ENCODE peak calls at places on chromosomes 3 and 15, in ten cellular contexts. E is neural progenitor cell; A is activated naive CD8-positive, alpha-beta T cell treated with anti-CD3 and anti-CD28 coated beads for 36 hours; S is HFF-Myc; Z is mesenchymal stem cell; R is GM10248; M is K562; W is GM20000; I is astrocyte of the spinal cord; D is stimulated activated CD4-positive, alpha-beta T cell treated with anti-CD3 and anti-CD28 coated beads, TNF-alpha, amount 100 ng/mL, for 24 hours. V is an unnamed sample.

GRCh38 chr15:62649793-62650420 is 392.6 kb upstream of the TPM1 start:
- DNase-seq in S (no peak), A (no peak), E (no peak), W (peak; percentile 55), I (peak; percentile 58), Z (no peak), D (peak; percentile 15), M (no peak), R (peak; percentile 58), V (peak; percentile 41)

GRCh38 chr3:181103605-181104004 is 114.1 kb upstream of the DNAJC19 start:
- DNase-seq in E (peak; percentile 88), Z (no peak), W (no peak), S (peak; percentile 0), R (no peak), I (no peak), M (peak; percentile 13), D (no peak), A (peak; percentile 12), V (no peak)

GRCh38 chr15:39281094-39281493 is 299.8 kb upstream of the THBS1 start:
- DNase-seq in W (no peak), M (no peak), D (no peak), R (no peak), A (no peak), E (no peak), Z (peak; percentile 73), S (no peak), I (peak; percentile 84), V (peak; percentile 89)

GRCh38 chr3:126414961-126415660 is 20.4 kb downstream of the CFAP100 start:
- DNase-seq in A (no peak), S (no peak), D (no peak), Z (no peak), M (no peak), E (no peak), W (no peak), R (no peak), I (no peak), V (no peak)

GRCh38 chr3:189914799-189915198 is 205.9 kb downstream of the P3H2 start:
- DNase-seq in R (no peak), M (no peak), S (peak; percentile 42), E (no peak), A (no peak), D (no peak), Z (peak; percentile 87), I (peak; percentile 90), W (no peak), V (peak; percentile 90)

GRCh38 chr15:32834156-32834555 is 116.4 kb downstream of the GREM1 start:
- DNase-seq in S (no peak), M (no peak), R (peak; percentile 38), I (no peak), A (no peak), E (no peak), W (peak; percentile 43), D (no peak), Z (no peak), V (no peak)

GRCh38 chr3:186162221-186162620 is 53.3 kb upstream of the ETV5 start:
- DNase-seq in R (peak; percentile 28), I (no peak), S (no peak), Z (peak; percentile 50), M (no peak), E (no peak), W (no peak), D (no peak), A (no peak), V (no peak)

GRCh38 chr3:4730734-4731133 is 237.6 kb downstream of the ITPR1 start:
- DNase-seq in I (peak; percentile 70), E (no peak), M (no peak), S (no peak), Z (no peak), A (no peak), D (no peak), W (no peak), R (no peak), V (no peak)

GRCh38 chr3:54670269-54671000 is 257.4 kb downstream of the LRTM1 start:
- DNase-seq in A (no peak), I (no peak), W (no peak), D (no peak), R (no peak), E (peak; percentile 44), Z (no peak), M (no peak), S (no peak), V (no peak)

GRCh38 chr3:167861649-167862048 is 126.1 kb downstream of the SERPINI1 start:
- DNase-seq in I (peak; percentile 37), W (no peak), S (no peak), M (no peak), E (no peak), Z (peak; percentile 24), R (no peak), D (no peak), A (no peak), V (no peak)

GRCh38 chr3:4571690-4572334 is 78.7 kb downstream of the ITPR1 start:
- DNase-seq in R (no peak), I (no peak), Z (peak; percentile 24), W (no peak), E (peak; percentile 32), D (no peak), S (no peak), A (no peak), M (peak; percentile 57), V (no peak)

GRCh38 chr3:126488886-126489569 is 13.3 kb upstream of the ZXDC start:
- DNase-seq in Z (no peak), W (no peak), E (no peak), M (no peak), R (no peak), D (no peak), S (no peak), I (no peak), A (no peak), V (no peak)

GRCh38 chr3:151568095-151568685 is 107.3 kb upstream of the IGSF10 start:
- DNase-seq in I (no peak), E (no peak), D (no peak), W (no peak), S (no peak), M (no peak), Z (no peak), A (no peak), R (no peak), V (no peak)

V was measured in brain microvascular endothelial cell.